ENCODE peak calls at places on chromosomes 2 and 18, in ten cellular contexts. G, Y, F, X, B, I, M, W, K and H are unnamed samples.

GRCh38 chr2:11802782-11803191 is 56.4 kb downstream of the LPIN1 start:
- DNase-seq in G (peak), Y (no peak), F (no peak), X (no peak), B (no peak), I (peak), M (peak), W (no peak), K (no peak), H (no peak)

GRCh38 chr2:208406474-208407451 is at the start of gene PTH2R:
- DNase-seq in G (no peak), Y (no peak), F (peak), X (no peak), B (peak), I (no peak), M (no peak), W (peak), K (no peak), H (no peak)

GRCh38 chr18:55224086-55224625 is 264.9 kb upstream of the CCDC68 start:
- DNase-seq in G (no peak), Y (no peak), F (no peak), X (no peak), B (no peak), I (peak), M (no peak), W (no peak), K (no peak), H (no peak)

GRCh38 chr2:200405599-200406298 is 99.3 kb downstream of the SPATS2L start:
- DNase-seq in G (peak), Y (no peak), F (no peak), X (no peak), B (peak), I (peak), M (peak), W (peak), K (no peak), H (no peak)

GRCh38 chr2:187994464-187995331 is 297.0 kb upstream of the GULP1 start:
- DNase-seq in G (peak), Y (no peak), F (no peak), X (no peak), B (no peak), I (peak), M (no peak), W (peak), K (no peak), H (no peak)

GRCh38 chr2:172995323-172996244 is 80.1 kb upstream of the MAP3K20 start:
- DNase-seq in G (peak), Y (no peak), F (no peak), X (no peak), B (no peak), I (peak), M (peak), W (no peak), K (no peak), H (no peak)

GRCh38 chr2:13260401-13260800 is 543.7 kb downstream of the TRIB2 start:
- DNase-seq in G (no peak), Y (no peak), F (no peak), X (no peak), B (no peak), I (no peak), M (no peak), W (no peak), K (no peak), H (no peak)

GRCh38 chr2:44950646-44951045 is 9.1 kb downstream of the SIX3 start:
- DNase-seq in G (no peak), Y (no peak), F (no peak), X (no peak), B (no peak), I (no peak), M (no peak), W (no peak), K (no peak), H (no peak)

GRCh38 chr18:63831080-63831788 is 56.0 kb downstream of the SERPINB7 start:
- DNase-seq in G (peak), Y (no peak), F (no peak), X (no peak), B (no peak), I (peak), M (peak), W (no peak), K (no peak), H (no peak)